ENCODE peak calls at places on chromosomes 7 and 10, in six cellular contexts. J is AG04450, I is MV-4-11, H is substantia nigra, U is NCI-H510A treated with DMSO at 0.1 percent for 48 hours, P is H4. K is an unnamed sample.

GRCh38 chr10:125679436-125679835 is 3.5 kb downstream of the TEX36 start:
- DNase-seq in J (no peak), I (no peak), H (no peak), U (no peak), P (no peak), K (no peak)

GRCh38 chr10:114956466-114956865 is 18.5 kb downstream of the TRUB1 start:
- DNase-seq in J (no peak), I (no peak), H (no peak), U (no peak), P (no peak), K (no peak)

GRCh38 chr7:135169141-135169935 is 1.2 kb downstream of the CYREN start:
- DNase-seq in J (no peak), I (peak), H (no peak), U (no peak), P (peak), K (no peak)

GRCh38 chr10:128463991-128464755 is 337.9 kb upstream of the MKI67 start:
- DNase-seq in J (peak), I (no peak), H (peak), U (peak), P (peak), K (no peak)

GRCh38 chr10:62433181-62433692 is 59.1 kb downstream of the ZNF365 start:
- DNase-seq in J (peak), I (peak), H (peak), U (no peak), P (peak), K (peak)

GRCh38 chr7:3884543-3884942 is 583.5 kb downstream of the SDK1 start:
- DNase-seq in J (no peak), I (no peak), H (no peak), U (no peak), P (no peak), K (no peak)

GRCh38 chr10:5871596-5871995 is 18.1 kb downstream of the ANKRD16 start:
- DNase-seq in J (peak), I (no peak), H (no peak), U (no peak), P (no peak), K (no peak)

GRCh38 chr7:107471292-107472070 is 1.6 kb downstream of the GPR22 start:
- DNase-seq in J (no peak), I (peak), H (no peak), U (no peak), P (no peak), K (no peak)

GRCh38 chr10:13758302-13758701 is 171.5 kb downstream of the PRPF18 start:
- DNase-seq in J (no peak), I (peak), H (no peak), U (no peak), P (no peak), K (no peak)

GRCh38 chr7:68925241-68925640 is 673.0 kb upstream of the AUTS2 start:
- DNase-seq in J (no peak), I (no peak), H (no peak), U (no peak), P (no peak), K (no peak)

GRCh38 chr7:66352071-66352470 is 146.9 kb downstream of the TPST1 start:
- DNase-seq in J (no peak), I (no peak), H (no peak), U (no peak), P (no peak), K (no peak)

GRCh38 chr10:6050801-6051445 is 11.2 kb downstream of the IL2RA start:
- DNase-seq in J (peak), I (peak), H (peak), U (no peak), P (peak), K (no peak)

GRCh38 chr7:464712-465461 is 54.8 kb downstream of the PDGFA start:
- DNase-seq in J (peak), I (no peak), H (no peak), U (no peak), P (no peak), K (peak)

GRCh38 chr7:70619659-70620058 is 512.3 kb upstream of the GALNT17 start:
- DNase-seq in J (no peak), I (no peak), H (no peak), U (no peak), P (no peak), K (no peak)

GRCh38 chr10:47026301-47027107 is 115.3 kb downstream of the PTPN20 start:
- DNase-seq in J (no peak), I (no peak), H (no peak), U (no peak), P (no peak), K (peak)

GRCh38 chr10:117968354-117969182 is 78.2 kb downstream of the RAB11FIP2 start:
- DNase-seq in J (no peak), I (peak), H (no peak), U (no peak), P (no peak), K (no peak)

GRCh38 chr10:102509387-102509786 is 5.6 kb downstream of the SUFU start:
- DNase-seq in J (no peak), I (peak), H (no peak), U (no peak), P (no peak), K (no peak)

GRCh38 chr10:99329238-99329890 is at the start of gene CNNM1:
- DNase-seq in J (no peak), I (no peak), H (peak), U (peak), P (no peak), K (peak)

GRCh38 chr10:63711361-63711760 is 190.2 kb downstream of the REEP3 start:
- DNase-seq in J (no peak), I (no peak), H (peak), U (no peak), P (no peak), K (no peak)

GRCh38 chr7:153504288-153505075 is 547.7 kb upstream of the DPP6 start:
- DNase-seq in J (no peak), I (no peak), H (no peak), U (no peak), P (no peak), K (no peak)

GRCh38 chr7:99000904-99001442 is 122.6 kb downstream of the TRRAP start:
- DNase-seq in J (no peak), I (no peak), H (no peak), U (no peak), P (no peak), K (no peak)

GRCh38 chr7:130207033-130207432 is 627 bp upstream of the SSMEM1 start:
- DNase-seq in J (no peak), I (no peak), H (no peak), U (no peak), P (no peak), K (no peak)

GRCh38 chr7:133060016-133060415 is 21.9 kb downstream of the CHCHD3 start:
- DNase-seq in J (no peak), I (peak), H (no peak), U (no peak), P (no peak), K (no peak)

GRCh38 chr7:95011156-95011928 is 103.9 kb downstream of the PPP1R9A start:
- DNase-seq in J (no peak), I (no peak), H (no peak), U (no peak), P (peak), K (no peak)

GRCh38 chr7:29946428-29947186 is 43.0 kb downstream of the SCRN1 start:
- DNase-seq in J (no peak), I (no peak), H (no peak), U (no peak), P (peak), K (no peak)

GRCh38 chr10:124686707-124687376 is 57.3 kb downstream of the FAM53B start:
- DNase-seq in J (no peak), I (peak), H (peak), U (no peak), P (no peak), K (peak)

GRCh38 chr10:95729323-95730055 is 26.5 kb upstream of the ENTPD1 start:
- DNase-seq in J (no peak), I (no peak), H (no peak), U (no peak), P (no peak), K (no peak)

GRCh38 chr7:6170571-6171531 is 101.6 kb downstream of the CYTH3 start:
- DNase-seq in J (no peak), I (no peak), H (peak), U (no peak), P (no peak), K (no peak)

GRCh38 chr10:102744374-102745051 is 765 bp downstream of the WBP1L start:
- DNase-seq in J (no peak), I (no peak), H (peak), U (peak), P (no peak), K (no peak)

GRCh38 chr10:132878730-132879407 is 63.5 kb downstream of the CFAP46 start:
- DNase-seq in J (no peak), I (no peak), H (no peak), U (no peak), P (no peak), K (peak)

K was measured in dorsolateral prefrontal cortex.